ENCODE peak calls at places on chromosomes 5 and 9, in nine cellular contexts. One of them, this sample, is unnamed.

GRCh38 chr9:135486267-135487065 is 6.9 kb downstream of the PPP1R26 start:
- DNase-seq in SK-N-MC: no peak
- DNase-seq in adrenal gland: no peak
- DNase-seq in astrocyte: no peak
- DNase-seq in colonic mucosa: no peak
- DNase-seq in heart left ventricle: no peak
- DNase-seq in fibroblast of lung: no peak
- DNase-seq in lower lobe of right lung: no peak
- DNase-seq in AG04450: no peak
- DNase-seq in this sample: no peak

GRCh38 chr9:137574192-137574591 is 4.5 kb downstream of the DPH7 start:
- DNase-seq in SK-N-MC: no peak
- DNase-seq in adrenal gland: no peak
- DNase-seq in astrocyte: no peak
- DNase-seq in colonic mucosa: no peak
- DNase-seq in heart left ventricle: no peak
- DNase-seq in fibroblast of lung: no peak
- DNase-seq in lower lobe of right lung: no peak
- DNase-seq in AG04450: no peak
- DNase-seq in this sample: no peak

GRCh38 chr5:149439899-149440655 is 61.0 kb upstream of the IL17B start:
- DNase-seq in SK-N-MC: no peak
- DNase-seq in adrenal gland: no peak
- DNase-seq in astrocyte: peak
- DNase-seq in colonic mucosa: peak
- DNase-seq in heart left ventricle: peak
- DNase-seq in fibroblast of lung: peak
- DNase-seq in lower lobe of right lung: no peak
- DNase-seq in AG04450: no peak
- DNase-seq in this sample: no peak

GRCh38 chr5:180216646-180217171 is 7.7 kb upstream of the RASGEF1C start:
- DNase-seq in SK-N-MC: no peak
- DNase-seq in adrenal gland: no peak
- DNase-seq in astrocyte: no peak
- DNase-seq in colonic mucosa: no peak
- DNase-seq in heart left ventricle: no peak
- DNase-seq in fibroblast of lung: no peak
- DNase-seq in lower lobe of right lung: no peak
- DNase-seq in AG04450: no peak
- DNase-seq in this sample: no peak

GRCh38 chr9:108297025-108297424 is 558.8 kb downstream of the ACTL7B start:
- DNase-seq in SK-N-MC: no peak
- DNase-seq in adrenal gland: peak
- DNase-seq in astrocyte: peak
- DNase-seq in colonic mucosa: no peak
- DNase-seq in heart left ventricle: no peak
- DNase-seq in fibroblast of lung: peak
- DNase-seq in lower lobe of right lung: peak
- DNase-seq in AG04450: peak
- DNase-seq in this sample: no peak

GRCh38 chr5:171867786-171868185 is 82.2 kb downstream of the SMIM23 start:
- DNase-seq in SK-N-MC: no peak
- DNase-seq in adrenal gland: no peak
- DNase-seq in astrocyte: peak
- DNase-seq in colonic mucosa: no peak
- DNase-seq in heart left ventricle: no peak
- DNase-seq in fibroblast of lung: peak
- DNase-seq in lower lobe of right lung: no peak
- DNase-seq in AG04450: no peak
- DNase-seq in this sample: peak

GRCh38 chr5:169142264-169142970 is 158.5 kb downstream of the SLIT3 start:
- DNase-seq in SK-N-MC: no peak
- DNase-seq in adrenal gland: peak
- DNase-seq in astrocyte: peak
- DNase-seq in colonic mucosa: peak
- DNase-seq in heart left ventricle: peak
- DNase-seq in fibroblast of lung: peak
- DNase-seq in lower lobe of right lung: no peak
- DNase-seq in AG04450: no peak
- DNase-seq in this sample: no peak

GRCh38 chr9:68741751-68742730 is 37.0 kb downstream of the PIP5K1B start:
- DNase-seq in SK-N-MC: no peak
- DNase-seq in adrenal gland: no peak
- DNase-seq in astrocyte: no peak
- DNase-seq in colonic mucosa: no peak
- DNase-seq in heart left ventricle: no peak
- DNase-seq in fibroblast of lung: no peak
- DNase-seq in lower lobe of right lung: no peak
- DNase-seq in AG04450: no peak
- DNase-seq in this sample: no peak

GRCh38 chr5:45697211-45697610 is 1.0 kb upstream of the HCN1 start:
- DNase-seq in SK-N-MC: peak
- DNase-seq in adrenal gland: no peak
- DNase-seq in astrocyte: no peak
- DNase-seq in colonic mucosa: no peak
- DNase-seq in heart left ventricle: no peak
- DNase-seq in fibroblast of lung: no peak
- DNase-seq in lower lobe of right lung: no peak
- DNase-seq in AG04450: no peak
- DNase-seq in this sample: no peak

GRCh38 chr9:37082214-37082765 is 38.1 kb upstream of the ZCCHC7 start:
- DNase-seq in SK-N-MC: no peak
- DNase-seq in adrenal gland: no peak
- DNase-seq in astrocyte: peak
- DNase-seq in colonic mucosa: no peak
- DNase-seq in heart left ventricle: no peak
- DNase-seq in fibroblast of lung: peak
- DNase-seq in lower lobe of right lung: no peak
- DNase-seq in AG04450: no peak
- DNase-seq in this sample: peak

GRCh38 chr9:134648701-134649525 is 7.3 kb downstream of the COL5A1 start:
- DNase-seq in SK-N-MC: no peak
- DNase-seq in adrenal gland: peak
- DNase-seq in astrocyte: peak
- DNase-seq in colonic mucosa: no peak
- DNase-seq in heart left ventricle: no peak
- DNase-seq in fibroblast of lung: peak
- DNase-seq in lower lobe of right lung: no peak
- DNase-seq in AG04450: no peak
- DNase-seq in this sample: peak

GRCh38 chr9:34158362-34158869 is 20.4 kb upstream of the UBAP1 start:
- DNase-seq in SK-N-MC: no peak
- DNase-seq in adrenal gland: no peak
- DNase-seq in astrocyte: peak
- DNase-seq in colonic mucosa: no peak
- DNase-seq in heart left ventricle: no peak
- DNase-seq in fibroblast of lung: peak
- DNase-seq in lower lobe of right lung: peak
- DNase-seq in AG04450: peak
- DNase-seq in this sample: peak

GRCh38 chr5:109826426-109826825 is 136.7 kb downstream of the MAN2A1 start:
- DNase-seq in SK-N-MC: no peak
- DNase-seq in adrenal gland: no peak
- DNase-seq in astrocyte: peak
- DNase-seq in colonic mucosa: no peak
- DNase-seq in heart left ventricle: no peak
- DNase-seq in fibroblast of lung: peak
- DNase-seq in lower lobe of right lung: no peak
- DNase-seq in AG04450: no peak
- DNase-seq in this sample: peak

GRCh38 chr9:7780261-7780988 is 19.2 kb downstream of the DMAC1 start:
- DNase-seq in SK-N-MC: no peak
- DNase-seq in adrenal gland: no peak
- DNase-seq in astrocyte: peak
- DNase-seq in colonic mucosa: no peak
- DNase-seq in heart left ventricle: no peak
- DNase-seq in fibroblast of lung: peak
- DNase-seq in lower lobe of right lung: no peak
- DNase-seq in AG04450: no peak
- DNase-seq in this sample: peak

GRCh38 chr9:72807765-72808445 is 144.9 kb downstream of the ALDH1A1 start:
- DNase-seq in SK-N-MC: no peak
- DNase-seq in adrenal gland: no peak
- DNase-seq in astrocyte: no peak
- DNase-seq in colonic mucosa: no peak
- DNase-seq in heart left ventricle: no peak
- DNase-seq in fibroblast of lung: no peak
- DNase-seq in lower lobe of right lung: no peak
- DNase-seq in AG04450: no peak
- DNase-seq in this sample: no peak

GRCh38 chr9:110125207-110125751 is 82.7 kb downstream of the C9orf152 start:
- DNase-seq in SK-N-MC: no peak
- DNase-seq in adrenal gland: peak
- DNase-seq in astrocyte: peak
- DNase-seq in colonic mucosa: peak
- DNase-seq in heart left ventricle: peak
- DNase-seq in fibroblast of lung: peak
- DNase-seq in lower lobe of right lung: peak
- DNase-seq in AG04450: peak
- DNase-seq in this sample: peak
- H3K4me3 ChIP-seq in SK-N-MC: no peak
- H3K4me3 ChIP-seq in adrenal gland: no peak
- H3K4me3 ChIP-seq in astrocyte: peak
- H3K4me3 ChIP-seq in colonic mucosa: peak
- H3K4me3 ChIP-seq in heart left ventricle: peak
- H3K4me3 ChIP-seq in fibroblast of lung: peak
- H3K4me3 ChIP-seq in lower lobe of right lung: peak
- H3K4me3 ChIP-seq in AG04450: peak
- H3K4me3 ChIP-seq in this sample: peak

DNA sequence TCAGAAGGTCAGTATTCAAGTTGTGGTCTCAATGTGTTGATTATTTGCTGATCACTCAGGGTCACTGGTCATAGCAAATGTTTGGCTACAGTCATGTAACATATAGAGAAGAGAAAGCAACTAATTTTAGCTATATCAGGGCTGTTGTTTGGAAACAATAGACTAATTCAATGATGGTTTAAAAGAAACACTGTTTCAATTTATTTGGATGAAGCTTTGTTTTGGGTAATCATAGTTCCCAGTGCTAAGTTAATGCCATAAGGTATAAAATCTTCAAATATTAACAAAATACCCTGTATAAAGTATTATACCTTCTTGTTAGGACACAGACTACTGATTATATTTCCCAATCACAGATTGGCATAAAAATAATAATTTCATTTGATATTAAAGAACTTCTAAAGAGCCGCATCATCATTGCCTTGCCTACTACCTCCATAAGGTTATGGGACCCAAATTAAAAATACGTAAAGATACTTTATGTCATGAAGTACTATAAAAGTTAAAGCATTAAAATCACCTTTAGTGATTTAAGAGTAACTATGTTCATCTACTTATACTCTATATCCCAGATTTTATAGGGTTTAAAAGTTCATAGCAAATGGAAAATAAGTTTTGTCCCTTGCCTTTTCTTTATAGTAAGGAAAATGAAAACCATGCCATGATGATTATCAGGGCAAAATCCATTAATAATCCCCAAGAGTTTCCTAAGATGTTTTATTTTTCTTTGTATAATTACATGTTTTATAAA is 6.0 kb downstream of the NR3C1 start:
- DNase-seq in SK-N-MC: no peak
- DNase-seq in adrenal gland: no peak
- DNase-seq in astrocyte: no peak
- DNase-seq in colonic mucosa: no peak
- DNase-seq in heart left ventricle: no peak
- DNase-seq in fibroblast of lung: no peak
- DNase-seq in lower lobe of right lung: no peak
- DNase-seq in AG04450: no peak
- DNase-seq in this sample: no peak
- H3K27ac ChIP-seq in SK-N-MC: peak
- H3K27ac ChIP-seq in adrenal gland: no peak
- H3K27ac ChIP-seq in astrocyte: no peak
- H3K27ac ChIP-seq in colonic mucosa: no peak
- H3K27ac ChIP-seq in heart left ventricle: no peak
- H3K27ac ChIP-seq in fibroblast of lung: peak
- H3K27ac ChIP-seq in lower lobe of right lung: no peak
- H3K27ac ChIP-seq in AG04450: no peak
- H3K27ac ChIP-seq in this sample: no peak

GRCh38 chr5:136135536-136135935 is 2.9 kb downstream of the SMAD5 start:
- DNase-seq in SK-N-MC: no peak
- DNase-seq in adrenal gland: no peak
- DNase-seq in astrocyte: no peak
- DNase-seq in colonic mucosa: no peak
- DNase-seq in heart left ventricle: no peak
- DNase-seq in fibroblast of lung: no peak
- DNase-seq in lower lobe of right lung: no peak
- DNase-seq in AG04450: no peak
- DNase-seq in this sample: no peak

GRCh38 chr5:136132557-136133415 is at the start of gene SMAD5:
- DNase-seq in SK-N-MC: peak
- DNase-seq in adrenal gland: peak
- DNase-seq in astrocyte: peak
- DNase-seq in colonic mucosa: peak
- DNase-seq in heart left ventricle: peak
- DNase-seq in fibroblast of lung: peak
- DNase-seq in lower lobe of right lung: peak
- DNase-seq in AG04450: peak
- DNase-seq in this sample: peak

GRCh38 chr5:136133416-136134383 is 1.1 kb downstream of the SMAD5 start:
- DNase-seq in SK-N-MC: peak
- DNase-seq in adrenal gland: peak
- DNase-seq in astrocyte: peak
- DNase-seq in colonic mucosa: peak
- DNase-seq in heart left ventricle: peak
- DNase-seq in fibroblast of lung: peak
- DNase-seq in lower lobe of right lung: peak
- DNase-seq in AG04450: peak
- DNase-seq in this sample: peak

GRCh38 chr5:136132087-136132486 is 558 bp upstream of the SMAD5 start:
- DNase-seq in SK-N-MC: no peak
- DNase-seq in adrenal gland: no peak
- DNase-seq in astrocyte: no peak
- DNase-seq in colonic mucosa: peak
- DNase-seq in heart left ventricle: peak
- DNase-seq in fibroblast of lung: no peak
- DNase-seq in lower lobe of right lung: no peak
- DNase-seq in AG04450: no peak
- DNase-seq in this sample: no peak

GRCh38 chr5:136134653-136135052 is 2.0 kb downstream of the SMAD5 start:
- DNase-seq in SK-N-MC: no peak
- DNase-seq in adrenal gland: no peak
- DNase-seq in astrocyte: no peak
- DNase-seq in colonic mucosa: no peak
- DNase-seq in heart left ventricle: no peak
- DNase-seq in fibroblast of lung: no peak
- DNase-seq in lower lobe of right lung: no peak
- DNase-seq in AG04450: no peak
- DNase-seq in this sample: no peak
- H3K4me3 ChIP-seq in SK-N-MC: peak
- H3K4me3 ChIP-seq in adrenal gland: no peak
- H3K4me3 ChIP-seq in astrocyte: peak
- H3K4me3 ChIP-seq in colonic mucosa: no peak
- H3K4me3 ChIP-seq in heart left ventricle: no peak
- H3K4me3 ChIP-seq in fibroblast of lung: peak
- H3K4me3 ChIP-seq in lower lobe of right lung: peak
- H3K4me3 ChIP-seq in AG04450: peak
- H3K4me3 ChIP-seq in this sample: no peak

DNA sequence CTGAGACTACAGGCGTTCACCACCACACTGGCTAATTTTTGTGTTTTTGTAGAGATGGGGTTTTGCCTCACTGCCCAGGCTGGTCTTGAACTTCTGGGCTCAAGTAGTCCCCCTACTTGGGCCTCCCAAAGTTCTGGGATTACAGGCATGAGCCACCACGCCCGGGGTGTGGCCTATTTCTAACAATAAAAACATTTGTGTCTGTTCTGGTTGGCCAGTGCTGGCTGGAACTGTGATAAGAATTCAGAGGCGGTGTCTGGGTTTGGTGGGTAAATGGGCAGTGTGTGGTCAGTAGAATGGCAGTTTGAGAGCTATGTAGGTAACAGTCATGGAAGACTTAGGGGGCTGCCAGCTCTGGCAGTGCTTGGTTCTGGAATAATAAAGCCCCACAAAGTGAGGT is 46.9 kb upstream of the SYNPO start:
- DNase-seq in SK-N-MC: no peak
- DNase-seq in adrenal gland: no peak
- DNase-seq in astrocyte: peak
- DNase-seq in colonic mucosa: peak
- DNase-seq in heart left ventricle: no peak
- DNase-seq in fibroblast of lung: peak
- DNase-seq in lower lobe of right lung: no peak
- DNase-seq in AG04450: no peak
- DNase-seq in this sample: no peak
- H3K27ac ChIP-seq in SK-N-MC: no peak
- H3K27ac ChIP-seq in adrenal gland: no peak
- H3K27ac ChIP-seq in astrocyte: no peak
- H3K27ac ChIP-seq in colonic mucosa: no peak
- H3K27ac ChIP-seq in heart left ventricle: peak
- H3K27ac ChIP-seq in fibroblast of lung: no peak
- H3K27ac ChIP-seq in lower lobe of right lung: no peak
- H3K27ac ChIP-seq in AG04450: no peak
- H3K27ac ChIP-seq in this sample: no peak